ENCODE peak calls at places on chromosomes 6 and 20, in ten cellular contexts. One of them, this sample, is unnamed.

GRCh38 chr20:35560105-35560511 is 18.2 kb downstream of the ERGIC3 start:
- DNase-seq in NCI-H345: no peak
- DNase-seq in HTR-8/SVneo: no peak
- DNase-seq in NCI-H2029 treated with DMSO at 0.1 percent for 48 hours: no peak
- DNase-seq in stimulated activated CD4-positive, alpha-beta T cell treated with anti-CD3 and anti-CD28 coated beads, Interleukin-2, amount 100 ng/mL, for 48 hours: no peak
- DNase-seq in AG09319: no peak
- DNase-seq in erythroblast: no peak
- DNase-seq in caudate nucleus: no peak
- DNase-seq in psoas muscle: no peak
- DNase-seq in activated CD4-positive, alpha-beta T cell treated with anti-CD3 and anti-CD28 coated beads, Interleukin-2, amount 50 U/mL, for 1 hour: no peak
- DNase-seq in this sample: no peak

GRCh38 chr20:34350095-34350494 is 13.0 kb upstream of the ITCH start:
- DNase-seq in NCI-H345: no peak
- DNase-seq in HTR-8/SVneo: no peak
- DNase-seq in NCI-H2029 treated with DMSO at 0.1 percent for 48 hours: no peak
- DNase-seq in stimulated activated CD4-positive, alpha-beta T cell treated with anti-CD3 and anti-CD28 coated beads, Interleukin-2, amount 100 ng/mL, for 48 hours: no peak
- DNase-seq in AG09319: no peak
- DNase-seq in erythroblast: peak; percentile 18
- DNase-seq in caudate nucleus: no peak
- DNase-seq in psoas muscle: no peak
- DNase-seq in activated CD4-positive, alpha-beta T cell treated with anti-CD3 and anti-CD28 coated beads, Interleukin-2, amount 50 U/mL, for 1 hour: no peak
- DNase-seq in this sample: no peak

GRCh38 chr20:34834459-34834893 is 9.0 kb upstream of the NCOA6 start:
- DNase-seq in NCI-H345: peak; percentile 50
- DNase-seq in HTR-8/SVneo: peak; percentile 64
- DNase-seq in NCI-H2029 treated with DMSO at 0.1 percent for 48 hours: peak; percentile 27
- DNase-seq in stimulated activated CD4-positive, alpha-beta T cell treated with anti-CD3 and anti-CD28 coated beads, Interleukin-2, amount 100 ng/mL, for 48 hours: no peak
- DNase-seq in AG09319: no peak
- DNase-seq in erythroblast: peak; percentile 58
- DNase-seq in caudate nucleus: no peak
- DNase-seq in psoas muscle: no peak
- DNase-seq in activated CD4-positive, alpha-beta T cell treated with anti-CD3 and anti-CD28 coated beads, Interleukin-2, amount 50 U/mL, for 1 hour: no peak
- DNase-seq in this sample: no peak

GRCh38 chr6:110939429-110939828 is 19.1 kb upstream of the GTF3C6 start:
- DNase-seq in NCI-H345: no peak
- DNase-seq in HTR-8/SVneo: no peak
- DNase-seq in NCI-H2029 treated with DMSO at 0.1 percent for 48 hours: no peak
- DNase-seq in stimulated activated CD4-positive, alpha-beta T cell treated with anti-CD3 and anti-CD28 coated beads, Interleukin-2, amount 100 ng/mL, for 48 hours: no peak
- DNase-seq in AG09319: no peak
- DNase-seq in erythroblast: no peak
- DNase-seq in caudate nucleus: no peak
- DNase-seq in psoas muscle: no peak
- DNase-seq in activated CD4-positive, alpha-beta T cell treated with anti-CD3 and anti-CD28 coated beads, Interleukin-2, amount 50 U/mL, for 1 hour: no peak
- DNase-seq in this sample: no peak

GRCh38 chr20:53578492-53579222 is 15.0 kb downstream of the ZNF217 start:
- DNase-seq in NCI-H345: peak; percentile 79
- DNase-seq in HTR-8/SVneo: peak; percentile 96
- DNase-seq in NCI-H2029 treated with DMSO at 0.1 percent for 48 hours: peak; percentile 54
- DNase-seq in stimulated activated CD4-positive, alpha-beta T cell treated with anti-CD3 and anti-CD28 coated beads, Interleukin-2, amount 100 ng/mL, for 48 hours: peak; percentile 56
- DNase-seq in AG09319: peak; percentile 82
- DNase-seq in erythroblast: peak; percentile 95
- DNase-seq in caudate nucleus: peak; percentile 63
- DNase-seq in psoas muscle: no peak
- DNase-seq in activated CD4-positive, alpha-beta T cell treated with anti-CD3 and anti-CD28 coated beads, Interleukin-2, amount 50 U/mL, for 1 hour: peak; percentile 44
- DNase-seq in this sample: no peak

GRCh38 chr6:14384175-14384949 is 266.8 kb downstream of the CD83 start:
- DNase-seq in NCI-H345: peak; percentile 2
- DNase-seq in HTR-8/SVneo: no peak
- DNase-seq in NCI-H2029 treated with DMSO at 0.1 percent for 48 hours: peak; percentile 44
- DNase-seq in stimulated activated CD4-positive, alpha-beta T cell treated with anti-CD3 and anti-CD28 coated beads, Interleukin-2, amount 100 ng/mL, for 48 hours: no peak
- DNase-seq in AG09319: no peak
- DNase-seq in erythroblast: no peak
- DNase-seq in caudate nucleus: no peak
- DNase-seq in psoas muscle: no peak
- DNase-seq in activated CD4-positive, alpha-beta T cell treated with anti-CD3 and anti-CD28 coated beads, Interleukin-2, amount 50 U/mL, for 1 hour: no peak
- DNase-seq in this sample: no peak

GRCh38 chr6:1524040-1524480 is 85.7 kb upstream of the FOXC1 start:
- DNase-seq in NCI-H345: no peak
- DNase-seq in HTR-8/SVneo: no peak
- DNase-seq in NCI-H2029 treated with DMSO at 0.1 percent for 48 hours: no peak
- DNase-seq in stimulated activated CD4-positive, alpha-beta T cell treated with anti-CD3 and anti-CD28 coated beads, Interleukin-2, amount 100 ng/mL, for 48 hours: peak; percentile 80
- DNase-seq in AG09319: no peak
- DNase-seq in erythroblast: peak; percentile 62
- DNase-seq in caudate nucleus: peak; percentile 25
- DNase-seq in psoas muscle: peak; percentile 79
- DNase-seq in activated CD4-positive, alpha-beta T cell treated with anti-CD3 and anti-CD28 coated beads, Interleukin-2, amount 50 U/mL, for 1 hour: peak; percentile 67
- DNase-seq in this sample: peak; percentile 28

GRCh38 chr20:33075281-33075680 is 4.2 kb upstream of the BPIFB4 start:
- DNase-seq in NCI-H345: no peak
- DNase-seq in HTR-8/SVneo: no peak
- DNase-seq in NCI-H2029 treated with DMSO at 0.1 percent for 48 hours: no peak
- DNase-seq in stimulated activated CD4-positive, alpha-beta T cell treated with anti-CD3 and anti-CD28 coated beads, Interleukin-2, amount 100 ng/mL, for 48 hours: no peak
- DNase-seq in AG09319: no peak
- DNase-seq in erythroblast: no peak
- DNase-seq in caudate nucleus: no peak
- DNase-seq in psoas muscle: no peak
- DNase-seq in activated CD4-positive, alpha-beta T cell treated with anti-CD3 and anti-CD28 coated beads, Interleukin-2, amount 50 U/mL, for 1 hour: no peak
- DNase-seq in this sample: no peak

GRCh38 chr6:100685747-100686146 is 195.4 kb downstream of the ASCC3 start:
- DNase-seq in NCI-H345: no peak
- DNase-seq in HTR-8/SVneo: no peak
- DNase-seq in NCI-H2029 treated with DMSO at 0.1 percent for 48 hours: no peak
- DNase-seq in stimulated activated CD4-positive, alpha-beta T cell treated with anti-CD3 and anti-CD28 coated beads, Interleukin-2, amount 100 ng/mL, for 48 hours: no peak
- DNase-seq in AG09319: no peak
- DNase-seq in erythroblast: no peak
- DNase-seq in caudate nucleus: no peak
- DNase-seq in psoas muscle: no peak
- DNase-seq in activated CD4-positive, alpha-beta T cell treated with anti-CD3 and anti-CD28 coated beads, Interleukin-2, amount 50 U/mL, for 1 hour: no peak
- DNase-seq in this sample: no peak

GRCh38 chr6:118748311-118749062 is 97.1 kb upstream of the CEP85L start:
- DNase-seq in NCI-H345: peak; percentile 60
- DNase-seq in HTR-8/SVneo: no peak
- DNase-seq in NCI-H2029 treated with DMSO at 0.1 percent for 48 hours: peak; percentile 99
- DNase-seq in stimulated activated CD4-positive, alpha-beta T cell treated with anti-CD3 and anti-CD28 coated beads, Interleukin-2, amount 100 ng/mL, for 48 hours: no peak
- DNase-seq in AG09319: no peak
- DNase-seq in erythroblast: no peak
- DNase-seq in caudate nucleus: peak; percentile 20
- DNase-seq in psoas muscle: peak; percentile 69
- DNase-seq in activated CD4-positive, alpha-beta T cell treated with anti-CD3 and anti-CD28 coated beads, Interleukin-2, amount 50 U/mL, for 1 hour: no peak
- DNase-seq in this sample: no peak

GRCh38 chr20:20452254-20452676 is 84.4 kb downstream of the INSM1 start:
- DNase-seq in NCI-H345: peak; percentile 78
- DNase-seq in HTR-8/SVneo: no peak
- DNase-seq in NCI-H2029 treated with DMSO at 0.1 percent for 48 hours: no peak
- DNase-seq in stimulated activated CD4-positive, alpha-beta T cell treated with anti-CD3 and anti-CD28 coated beads, Interleukin-2, amount 100 ng/mL, for 48 hours: peak; percentile 51
- DNase-seq in AG09319: no peak
- DNase-seq in erythroblast: no peak
- DNase-seq in caudate nucleus: peak; percentile 92
- DNase-seq in psoas muscle: peak; percentile 64
- DNase-seq in activated CD4-positive, alpha-beta T cell treated with anti-CD3 and anti-CD28 coated beads, Interleukin-2, amount 50 U/mL, for 1 hour: peak; percentile 46
- DNase-seq in this sample: peak; percentile 25

GRCh38 chr6:140101367-140101766 is 726.9 kb upstream of the CITED2 start:
- DNase-seq in NCI-H345: no peak
- DNase-seq in HTR-8/SVneo: no peak
- DNase-seq in NCI-H2029 treated with DMSO at 0.1 percent for 48 hours: no peak
- DNase-seq in stimulated activated CD4-positive, alpha-beta T cell treated with anti-CD3 and anti-CD28 coated beads, Interleukin-2, amount 100 ng/mL, for 48 hours: no peak
- DNase-seq in AG09319: no peak
- DNase-seq in erythroblast: no peak
- DNase-seq in caudate nucleus: no peak
- DNase-seq in psoas muscle: no peak
- DNase-seq in activated CD4-positive, alpha-beta T cell treated with anti-CD3 and anti-CD28 coated beads, Interleukin-2, amount 50 U/mL, for 1 hour: no peak
- DNase-seq in this sample: no peak

GRCh38 chr6:39430968-39431523 is 108.5 kb upstream of the KCNK16 start:
- DNase-seq in NCI-H345: peak; percentile 78
- DNase-seq in HTR-8/SVneo: no peak
- DNase-seq in NCI-H2029 treated with DMSO at 0.1 percent for 48 hours: peak; percentile 72
- DNase-seq in stimulated activated CD4-positive, alpha-beta T cell treated with anti-CD3 and anti-CD28 coated beads, Interleukin-2, amount 100 ng/mL, for 48 hours: no peak
- DNase-seq in AG09319: no peak
- DNase-seq in erythroblast: no peak
- DNase-seq in caudate nucleus: no peak
- DNase-seq in psoas muscle: peak; percentile 70
- DNase-seq in activated CD4-positive, alpha-beta T cell treated with anti-CD3 and anti-CD28 coated beads, Interleukin-2, amount 50 U/mL, for 1 hour: no peak
- DNase-seq in this sample: no peak

GRCh38 chr6:39296745-39297640 is 17.2 kb downstream of the KCNK17 start:
- DNase-seq in NCI-H345: no peak
- DNase-seq in HTR-8/SVneo: no peak
- DNase-seq in NCI-H2029 treated with DMSO at 0.1 percent for 48 hours: no peak
- DNase-seq in stimulated activated CD4-positive, alpha-beta T cell treated with anti-CD3 and anti-CD28 coated beads, Interleukin-2, amount 100 ng/mL, for 48 hours: no peak
- DNase-seq in AG09319: no peak
- DNase-seq in erythroblast: no peak
- DNase-seq in caudate nucleus: no peak
- DNase-seq in psoas muscle: peak; percentile 81
- DNase-seq in activated CD4-positive, alpha-beta T cell treated with anti-CD3 and anti-CD28 coated beads, Interleukin-2, amount 50 U/mL, for 1 hour: no peak
- DNase-seq in this sample: no peak

GRCh38 chr20:57701090-57701489 is 8.7 kb downstream of the PMEPA1 start:
- DNase-seq in NCI-H345: no peak
- DNase-seq in HTR-8/SVneo: no peak
- DNase-seq in NCI-H2029 treated with DMSO at 0.1 percent for 48 hours: no peak
- DNase-seq in stimulated activated CD4-positive, alpha-beta T cell treated with anti-CD3 and anti-CD28 coated beads, Interleukin-2, amount 100 ng/mL, for 48 hours: no peak
- DNase-seq in AG09319: no peak
- DNase-seq in erythroblast: no peak
- DNase-seq in caudate nucleus: no peak
- DNase-seq in psoas muscle: no peak
- DNase-seq in activated CD4-positive, alpha-beta T cell treated with anti-CD3 and anti-CD28 coated beads, Interleukin-2, amount 50 U/mL, for 1 hour: no peak
- DNase-seq in this sample: no peak

GRCh38 chr20:49909499-49910339 is 5.6 kb downstream of the SPATA2 start:
- DNase-seq in NCI-H345: no peak
- DNase-seq in HTR-8/SVneo: no peak
- DNase-seq in NCI-H2029 treated with DMSO at 0.1 percent for 48 hours: no peak
- DNase-seq in stimulated activated CD4-positive, alpha-beta T cell treated with anti-CD3 and anti-CD28 coated beads, Interleukin-2, amount 100 ng/mL, for 48 hours: no peak
- DNase-seq in AG09319: no peak
- DNase-seq in erythroblast: no peak
- DNase-seq in caudate nucleus: peak; percentile 39
- DNase-seq in psoas muscle: peak; percentile 63
- DNase-seq in activated CD4-positive, alpha-beta T cell treated with anti-CD3 and anti-CD28 coated beads, Interleukin-2, amount 50 U/mL, for 1 hour: no peak
- DNase-seq in this sample: no peak

GRCh38 chr6:159939591-159940016 is 29.3 kb upstream of the IGF2R start:
- DNase-seq in NCI-H345: no peak
- DNase-seq in HTR-8/SVneo: no peak
- DNase-seq in NCI-H2029 treated with DMSO at 0.1 percent for 48 hours: no peak
- DNase-seq in stimulated activated CD4-positive, alpha-beta T cell treated with anti-CD3 and anti-CD28 coated beads, Interleukin-2, amount 100 ng/mL, for 48 hours: no peak
- DNase-seq in AG09319: no peak
- DNase-seq in erythroblast: no peak
- DNase-seq in caudate nucleus: no peak
- DNase-seq in psoas muscle: no peak
- DNase-seq in activated CD4-positive, alpha-beta T cell treated with anti-CD3 and anti-CD28 coated beads, Interleukin-2, amount 50 U/mL, for 1 hour: no peak
- DNase-seq in this sample: no peak

GRCh38 chr20:208937-209566 is 18.0 kb upstream of the DEFB129 start:
- DNase-seq in NCI-H345: peak; percentile 6
- DNase-seq in HTR-8/SVneo: peak; percentile 53
- DNase-seq in NCI-H2029 treated with DMSO at 0.1 percent for 48 hours: peak; percentile 25
- DNase-seq in stimulated activated CD4-positive, alpha-beta T cell treated with anti-CD3 and anti-CD28 coated beads, Interleukin-2, amount 100 ng/mL, for 48 hours: no peak
- DNase-seq in AG09319: peak; percentile 35
- DNase-seq in erythroblast: peak; percentile 62
- DNase-seq in caudate nucleus: no peak
- DNase-seq in psoas muscle: no peak
- DNase-seq in activated CD4-positive, alpha-beta T cell treated with anti-CD3 and anti-CD28 coated beads, Interleukin-2, amount 50 U/mL, for 1 hour: no peak
- DNase-seq in this sample: peak; percentile 5

This sample was measured in GM12891.